ENCODE peak calls at places on chromosomes 16 and 17, in nine cellular contexts. W, L, H, T, Q, K, I, U and S are unnamed samples.

GRCh38 chr16:69089091-69089912 is 16.2 kb upstream of the HAS3 start:
- DNase-seq in W (peak; percentile 40), L (no peak), H (no peak), T (peak; percentile 56), Q (no peak), K (no peak), I (no peak), U (peak; percentile 53), S (no peak)

GRCh38 chr17:81915331-81915730 is 2.6 kb downstream of the SIRT7 start:
- DNase-seq in W (no peak), L (no peak), H (no peak), T (no peak), Q (no peak), K (no peak), I (no peak), U (no peak), S (no peak)

GRCh38 chr17:63941751-63942150 is 9.6 kb upstream of the CD79B start:
- DNase-seq in W (no peak), L (no peak), H (no peak), T (no peak), Q (no peak), K (no peak), I (no peak), U (no peak), S (no peak)

GRCh38 chr17:17496189-17497064 is at the start of gene RASD1:
- DNase-seq in W (peak; percentile 93), L (peak; percentile 96), H (peak; percentile 92), T (peak; percentile 97), Q (peak; percentile 96), K (peak; percentile 94), I (peak; percentile 88), U (peak; percentile 76), S (peak; percentile 73)

GRCh38 chr17:75931062-75931461 is 9.8 kb downstream of the FBF1 start:
- DNase-seq in W (no peak), L (no peak), H (no peak), T (no peak), Q (no peak), K (no peak), I (no peak), U (no peak), S (no peak)

GRCh38 chr16:89052824-89053724 is 40.6 kb upstream of the ACSF3 start:
- DNase-seq in W (peak; percentile 88), L (no peak), H (no peak), T (peak; percentile 73), Q (no peak), K (no peak), I (no peak), U (peak; percentile 52), S (no peak)

GRCh38 chr16:81440888-81441663 is 3.5 kb upstream of the CMIP start:
- DNase-seq in W (no peak), L (no peak), H (no peak), T (no peak), Q (no peak), K (no peak), I (no peak), U (no peak), S (no peak)

GRCh38 chr17:7781467-7781866 is 52.5 kb upstream of the KDM6B start:
- DNase-seq in W (no peak), L (no peak), H (peak; percentile 32), T (no peak), Q (no peak), K (no peak), I (no peak), U (peak; percentile 54), S (no peak)

GRCh38 chr16:58500329-58501241 is 642 bp downstream of the NDRG4 start:
- DNase-seq in W (no peak), L (peak; percentile 56), H (no peak), T (peak; percentile 67), Q (no peak), K (peak; percentile 55), I (no peak), U (no peak), S (no peak)

GRCh38 chr17:81345211-81346089 is 49.8 kb upstream of the BAHCC1 start:
- DNase-seq in W (peak; percentile 92), L (peak; percentile 97), H (peak; percentile 95), T (peak; percentile 73), Q (peak; percentile 96), K (peak; percentile 95), I (peak; percentile 86), U (peak; percentile 89), S (peak; percentile 22)

GRCh38 chr17:38871247-38871991 is 1.6 kb downstream of the LASP1 start:
- DNase-seq in W (peak; percentile 76), L (peak; percentile 82), H (peak; percentile 69), T (no peak), Q (peak; percentile 94), K (no peak), I (no peak), U (peak; percentile 71), S (peak; percentile 73)

GRCh38 chr16:51734220-51734619 is 583.1 kb upstream of the SALL1 start:
- DNase-seq in W (no peak), L (no peak), H (no peak), T (no peak), Q (no peak), K (no peak), I (no peak), U (no peak), S (no peak)

GRCh38 chr16:78925071-78925714 is 675.3 kb downstream of the MAF start:
- DNase-seq in W (peak; percentile 51), L (no peak), H (no peak), T (no peak), Q (no peak), K (no peak), I (no peak), U (no peak), S (no peak)

GRCh38 chr16:49179714-49180330 is 101.8 kb downstream of the CBLN1 start:
- DNase-seq in W (no peak), L (no peak), H (no peak), T (no peak), Q (no peak), K (no peak), I (no peak), U (no peak), S (no peak)

GRCh38 chr17:17494499-17495447 is 1.4 kb downstream of the RASD1 start:
- DNase-seq in W (peak; percentile 63), L (peak; percentile 79), H (peak; percentile 52), T (peak; percentile 53), Q (no peak), K (peak; percentile 80), I (peak; percentile 54), U (peak; percentile 53), S (no peak)

DNA sequence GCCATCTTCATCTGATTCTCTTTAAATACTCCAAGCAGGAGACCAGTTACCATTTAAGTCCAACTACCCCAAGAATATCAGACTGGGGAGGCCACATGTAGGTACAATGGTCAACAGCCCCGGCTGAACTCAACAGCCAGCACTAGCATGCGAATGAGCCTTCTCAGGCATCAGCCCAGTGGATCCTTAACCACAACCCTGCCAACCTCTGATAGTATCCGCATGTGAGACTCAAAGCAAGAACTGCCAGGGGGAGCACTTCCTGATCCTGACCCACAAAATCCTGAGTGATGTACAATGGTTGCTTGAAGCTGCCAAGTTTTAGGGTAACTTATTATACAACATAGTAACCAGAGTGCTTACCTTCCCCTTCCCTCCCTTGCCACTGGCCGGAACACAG is 4.0 kb downstream of the PYY start:
- DNase-seq in W (no peak), L (no peak), H (peak; percentile 16), T (no peak), Q (no peak), K (no peak), I (no peak), U (no peak), S (no peak)
- H3K27me3 ChIP-seq in W (peaks cover 77% of the 10 kb centered on the region), L (peaks cover 25% of the 10 kb centered on the region), H (peaks cover 25% of the 10 kb centered on the region), T (peaks cover 35% of the 10 kb centered on the region), Q (peaks cover 37% of the 10 kb centered on the region), K (peaks cover 56% of the 10 kb centered on the region), I (peaks cover 51% of the 10 kb centered on the region), U (peaks cover 42% of the 10 kb centered on the region), S (peaks cover 38% of the 10 kb centered on the region)

GRCh38 chr17:35257080-35257701 is 14.3 kb downstream of the SLFN5 start:
- DNase-seq in W (peak; percentile 89), L (peak; percentile 74), H (peak; percentile 56), T (no peak), Q (no peak), K (no peak), I (no peak), U (peak; percentile 69), S (no peak)
- H3K27me3 ChIP-seq in W (no peaks in the 10 kb centered on the region), L (no peaks in the 10 kb centered on the region), H (no peaks in the 10 kb centered on the region), T (no peaks in the 10 kb centered on the region), Q (no peaks in the 10 kb centered on the region), K (no peaks in the 10 kb centered on the region), I (no peaks in the 10 kb centered on the region), U (no peaks in the 10 kb centered on the region), S (no peaks in the 10 kb centered on the region)

GRCh38 chr17:48054238-48055185 is 6.4 kb downstream of the NFE2L1 start:
- DNase-seq in W (peak; percentile 53), L (peak; percentile 93), H (peak; percentile 90), T (peak; percentile 84), Q (no peak), K (no peak), I (peak; percentile 95), U (peak; percentile 84), S (no peak)

GRCh38 chr17:48053758-48054237 is 5.6 kb downstream of the NFE2L1 start:
- DNase-seq in W (no peak), L (no peak), H (no peak), T (no peak), Q (no peak), K (no peak), I (no peak), U (no peak), S (no peak)

GRCh38 chr17:48052956-48053757 is 5.0 kb downstream of the NFE2L1 start:
- DNase-seq in W (peak; percentile 39), L (peak; percentile 92), H (peak; percentile 62), T (peak; percentile 69), Q (no peak), K (no peak), I (peak; percentile 99), U (no peak), S (no peak)

GRCh38 chr17:48051278-48051677 is 3.1 kb downstream of the NFE2L1 start:
- DNase-seq in W (no peak), L (peak; percentile 72), H (no peak), T (no peak), Q (no peak), K (no peak), I (no peak), U (no peak), S (no peak)

DNA sequence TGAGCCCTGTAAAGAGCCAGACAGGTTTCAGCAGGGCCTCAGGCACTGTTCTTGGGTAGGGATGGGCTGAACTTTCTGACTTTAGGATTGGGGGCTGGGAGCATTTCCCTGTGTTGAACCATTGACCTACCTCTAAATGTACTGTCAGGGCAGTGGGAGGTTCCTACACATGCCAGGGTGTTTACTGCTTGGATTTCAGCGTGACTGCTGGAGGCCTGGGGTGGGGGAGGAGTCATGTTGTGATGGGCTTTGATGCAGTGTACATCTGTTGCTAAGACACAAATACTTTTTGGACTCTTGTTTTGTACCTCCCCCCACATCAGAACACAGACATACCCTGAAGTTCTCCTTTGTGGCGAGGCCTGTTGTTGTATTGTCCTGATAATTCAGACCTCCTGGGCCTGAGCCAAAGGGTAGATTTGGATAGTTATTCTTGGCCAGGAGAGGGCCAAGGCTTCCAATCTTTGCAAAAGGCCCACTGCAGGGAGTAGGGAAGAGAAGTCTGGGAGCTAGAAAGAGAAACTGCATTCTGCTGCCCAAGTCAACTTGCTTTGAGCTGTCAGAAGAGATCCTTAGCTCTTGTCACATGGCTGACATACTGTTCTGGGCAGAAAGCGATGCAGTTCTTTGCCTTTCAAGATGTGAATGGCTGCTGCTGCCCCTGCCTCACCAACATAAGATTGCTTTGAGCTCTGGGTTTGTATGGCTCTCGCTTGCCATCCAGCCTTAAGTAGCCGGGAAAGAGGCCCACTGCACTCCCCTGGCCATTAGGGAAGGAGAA is 3.7 kb downstream of the NFE2L1 start:
- DNase-seq in W (peak; percentile 38), L (peak; percentile 81), H (peak; percentile 99), T (no peak), Q (peak; percentile 93), K (no peak), I (peak; percentile 94), U (peak; percentile 86), S (no peak)
- H3K27me3 ChIP-seq in W (no peaks in the 10 kb centered on the region), L (no peaks in the 10 kb centered on the region), H (no peaks in the 10 kb centered on the region), T (no peaks in the 10 kb centered on the region), Q (no peaks in the 10 kb centered on the region), K (no peaks in the 10 kb centered on the region), I (no peaks in the 10 kb centered on the region), U (no peaks in the 10 kb centered on the region), S (no peaks in the 10 kb centered on the region)

GRCh38 chr17:79408251-79408650 is 202.6 kb downstream of the RBFOX3 start:
- DNase-seq in W (no peak), L (no peak), H (no peak), T (no peak), Q (no peak), K (no peak), I (no peak), U (no peak), S (no peak)
- H3K27me3 ChIP-seq in W (peaks cover 83% of the 10 kb centered on the region), L (no peaks in the 10 kb centered on the region), H (peaks cover 32% of the 10 kb centered on the region), T (peaks cover 10% of the 10 kb centered on the region), Q (no peaks in the 10 kb centered on the region), K (peaks cover 84% of the 10 kb centered on the region), I (peaks cover 51% of the 10 kb centered on the region), U (peaks cover 3% of the 10 kb centered on the region), S (peaks cover 39% of the 10 kb centered on the region)